ENCODE peak calls at places on chromosomes 6 and 20, in seven cellular contexts. C, K, T, U, F, E and Z are unnamed samples.

GRCh38 chr20:10946124-10946880 is 272.5 kb upstream of the JAG1 start:
- DNase-seq in C (no peak), K (no peak), T (no peak), U (no peak), F (no peak), E (no peak), Z (no peak)

GRCh38 chr20:33178726-33179125 is 10.8 kb downstream of the BPIFA2 start:
- DNase-seq in C (no peak), K (no peak), T (no peak), U (no peak), F (no peak), E (no peak), Z (no peak)

GRCh38 chr6:12208190-12208589 is 82.0 kb upstream of the EDN1 start:
- DNase-seq in C (no peak), K (no peak), T (no peak), U (no peak), F (peak), E (no peak), Z (no peak)

GRCh38 chr6:49325901-49326300 is 137.2 kb downstream of the MMUT start:
- DNase-seq in C (no peak), K (no peak), T (no peak), U (no peak), F (no peak), E (no peak), Z (no peak)

GRCh38 chr20:917416-917815 is 1.3 kb upstream of the ANGPT4 start:
- DNase-seq in C (no peak), K (no peak), T (no peak), U (no peak), F (no peak), E (no peak), Z (no peak)

GRCh38 chr6:149881860-149882259 is 16.1 kb downstream of the RAET1E start:
- DNase-seq in C (no peak), K (no peak), T (no peak), U (no peak), F (no peak), E (no peak), Z (no peak)

GRCh38 chr6:17831135-17831534 is 124.4 kb upstream of the NUP153 start:
- DNase-seq in C (no peak), K (no peak), T (no peak), U (no peak), F (peak), E (no peak), Z (no peak)

GRCh38 chr6:167454003-167454402 is 129.1 kb downstream of the TTLL2 start:
- DNase-seq in C (no peak), K (no peak), T (no peak), U (no peak), F (no peak), E (no peak), Z (no peak)